ENCODE peak calls at places on chromosomes 6 and 20, in seven cellular contexts. E is lower lobe of right lung, J is heart right ventricle, A is esophagus squamous epithelium, C is A549, U is cardiac muscle cell, S is heart left ventricle. P is an unnamed sample. For H3K4me1, the result is how much of the 10 kb centered on the place peaks cover.

GRCh38 chr20:60572991-60573390 is 614.8 kb downstream of the CDH26 start:
- DNase-seq in E (no peak), J (no peak), A (no peak), C (no peak), U (no peak), S (no peak), P (no peak)

GRCh38 chr20:15482525-15482924 is 1090.7 kb downstream of the KIF16B start:
- DNase-seq in E (no peak), J (no peak), A (no peak), C (no peak), U (no peak), S (no peak), P (no peak)

GRCh38 chr6:23180504-23181293 is 611.3 kb downstream of the HDGFL1 start:
- DNase-seq in E (peak), J (peak), A (no peak), C (no peak), U (peak), S (peak), P (peak)

GRCh38 chr6:28810655-28811053 is 113.1 kb downstream of the TRIM27 start:
- DNase-seq in E (no peak), J (no peak), A (no peak), C (no peak), U (no peak), S (no peak), P (no peak)

GRCh38 chr20:48350291-48350988 is 477.4 kb downstream of the PREX1 start:
- DNase-seq in E (no peak), J (no peak), A (no peak), C (no peak), U (peak), S (no peak), P (peak)

GRCh38 chr6:31402324-31403282 is 792 bp upstream of the MICA start:
- DNase-seq in E (no peak), J (no peak), A (no peak), C (no peak), U (peak), S (no peak), P (peak)

GRCh38 chr6:32082951-32083350 is 26.2 kb downstream of the TNXB start:
- DNase-seq in E (no peak), J (peak), A (no peak), C (no peak), U (peak), S (no peak), P (no peak)

GRCh38 chr6:15337584-15337981 is 91.7 kb downstream of the JARID2 start:
- DNase-seq in E (no peak), J (no peak), A (no peak), C (no peak), U (no peak), S (no peak), P (no peak)

GRCh38 chr20:53068241-53068640 is 96.1 kb downstream of the TSHZ2 start:
- DNase-seq in E (no peak), J (no peak), A (no peak), C (no peak), U (no peak), S (no peak), P (no peak)

GRCh38 chr6:105431226-105431625 is 28.3 kb upstream of the PREP start:
- DNase-seq in E (no peak), J (no peak), A (no peak), C (peak), U (peak), S (no peak), P (peak)

GRCh38 chr20:56382696-56383095 is 9.3 kb downstream of the AURKA start:
- DNase-seq in E (no peak), J (no peak), A (no peak), C (no peak), U (no peak), S (no peak), P (no peak)

GRCh38 chr6:55528624-55529023 is 50.4 kb downstream of the HMGCLL1 start:
- DNase-seq in E (no peak), J (no peak), A (no peak), C (peak), U (peak), S (no peak), P (peak)

GRCh38 chr6:109255946-109256628 is 126.2 kb downstream of the CD164 start:
- DNase-seq in E (no peak), J (no peak), A (no peak), C (no peak), U (peak), S (no peak), P (no peak)

GRCh38 chr20:46050444-46050843 is 21.4 kb downstream of the SLC12A5 start:
- DNase-seq in E (no peak), J (no peak), A (no peak), C (no peak), U (no peak), S (no peak), P (no peak)

GRCh38 chr20:60049601-60050000 is 91.4 kb downstream of the CDH26 start:
- DNase-seq in E (no peak), J (no peak), A (no peak), C (no peak), U (no peak), S (no peak), P (no peak)

GRCh38 chr6:80363501-80363900 is 257.0 kb downstream of the BCKDHB start:
- DNase-seq in E (no peak), J (no peak), A (no peak), C (no peak), U (peak), S (no peak), P (no peak)

GRCh38 chr20:57680934-57681914 is 28.6 kb downstream of the PMEPA1 start:
- DNase-seq in E (no peak), J (no peak), A (no peak), C (no peak), U (no peak), S (no peak), P (no peak)

GRCh38 chr6:139597087-139597763 is 222.8 kb upstream of the CITED2 start:
- DNase-seq in E (no peak), J (no peak), A (no peak), C (no peak), U (peak), S (no peak), P (no peak)
- H3K27ac ChIP-seq in E (peak), J (peak), A (peak), C (peak), U (peak), S (peak), P (no peak)

GRCh38 chr6:170421921-170422320 is 115.4 kb downstream of the FAM120B start:
- DNase-seq in E (no peak), J (no peak), A (no peak), C (no peak), U (no peak), S (no peak), P (no peak)
- H3K4me3 ChIP-seq in E (no peak), J (no peak), A (no peak), C (no peak), U (no peak), S (no peak), P (no peak)

DNA sequence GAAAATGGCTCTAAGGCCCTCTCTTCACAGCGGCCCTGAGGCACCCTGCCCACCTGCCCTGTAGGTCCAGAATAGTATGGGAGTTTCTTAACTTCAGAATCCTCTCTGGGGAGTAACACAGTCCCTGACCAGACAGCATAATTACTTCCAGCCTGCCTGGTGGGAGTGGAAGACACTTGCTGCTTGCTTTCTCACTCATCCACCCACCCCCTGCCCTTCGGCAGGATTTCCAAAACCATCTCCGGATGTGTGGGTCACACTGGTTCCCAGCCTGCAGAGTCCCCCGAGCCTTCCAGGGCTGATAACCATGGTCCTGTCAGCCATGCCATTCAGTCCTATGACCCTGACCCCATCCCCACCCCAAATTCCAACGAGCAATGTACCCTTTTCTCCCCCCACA is 5.4 kb downstream of the SLC29A1 start:
- DNase-seq in E (no peak), J (no peak), A (no peak), C (no peak), U (no peak), S (no peak), P (no peak)
- H3K4me1 ChIP-seq in E (under half), J (half or more), A (under half), C (under half), U (under half), S (half or more), P (under half)

GRCh38 chr20:51631011-51631950 is 88.8 kb upstream of the NFATC2 start:
- DNase-seq in E (no peak), J (peak), A (no peak), C (peak), U (peak), S (peak), P (peak)

GRCh38 chr20:51629399-51630058 is 87.0 kb upstream of the NFATC2 start:
- DNase-seq in E (no peak), J (no peak), A (no peak), C (no peak), U (no peak), S (no peak), P (no peak)

GRCh38 chr20:51633430-51633829 is 90.9 kb upstream of the NFATC2 start:
- DNase-seq in E (no peak), J (no peak), A (no peak), C (no peak), U (no peak), S (no peak), P (no peak)

GRCh38 chr20:51634257-51634656 is 91.7 kb upstream of the NFATC2 start:
- DNase-seq in E (no peak), J (no peak), A (no peak), C (no peak), U (no peak), S (no peak), P (peak)

DNA sequence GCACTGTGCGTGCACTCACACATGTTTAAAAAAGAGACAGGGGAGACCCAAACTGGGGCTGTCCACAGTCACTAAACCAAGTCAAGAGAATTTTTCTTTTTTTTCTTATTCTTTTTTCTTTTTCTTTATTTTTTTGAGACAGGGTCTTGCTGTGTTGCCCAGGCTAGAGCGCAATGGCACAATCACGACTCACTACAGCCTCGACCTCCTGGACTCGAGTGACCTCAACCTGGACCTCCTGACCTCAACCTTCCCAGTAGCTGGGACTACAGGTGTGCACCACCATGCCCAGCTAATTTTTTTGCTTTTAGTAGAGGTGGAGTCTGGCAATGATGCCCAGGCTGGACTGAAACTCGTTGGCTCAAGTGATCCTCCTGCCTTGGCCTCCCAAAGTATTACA is 89.4 kb upstream of the NFATC2 start:
- DNase-seq in E (no peak), J (no peak), A (no peak), C (no peak), U (no peak), S (no peak), P (no peak)
- H3K27ac ChIP-seq in E (peak), J (peak), A (peak), C (peak), U (no peak), S (peak), P (peak)

P was measured in A673.